ENCODE peak calls at places on chromosomes 12 and 14, in seven cellular contexts. N is PC-3, G is osteoblast, C is H1, P is IMR-90, A is astrocyte, E is neuronal stem cell. I is an unnamed sample.
A peak's percentile ranks its signal among the peaks of the same experiment; 100 is the strongest.

GRCh38 chr14:100203962-100204834 is 34.7 kb upstream of the YY1 start:
- DNase-seq in C (no peak), P (peak; percentile 50), E (no peak), G (no peak), A (no peak), N (no peak), I (peak; percentile 32)

GRCh38 chr14:99604766-99605298 is 825 bp upstream of the CCDC85C start:
- DNase-seq in G (peak; percentile 97), N (peak; percentile 36), E (no peak), C (no peak), P (peak; percentile 33), A (peak; percentile 14), I (no peak)

GRCh38 chr12:132886529-132887477 is 602 bp downstream of the CHFR start:
- DNase-seq in A (no peak), E (no peak), N (no peak), P (peak; percentile 4), G (peak; percentile 84), C (no peak), I (peak; percentile 5)

GRCh38 chr14:50875359-50876090 is 3.7 kb downstream of the ABHD12B start:
- DNase-seq in G (peak; percentile 94), E (no peak), P (peak; percentile 54), N (no peak), A (peak; percentile 32), C (no peak), I (no peak)

GRCh38 chr12:91381309-91381804 is 198.7 kb upstream of the DCN start:
- DNase-seq in N (peak; percentile 40), A (peak; percentile 86), P (peak; percentile 86), C (peak; percentile 64), G (peak; percentile 49), E (peak; percentile 84), I (peak; percentile 91)

GRCh38 chr12:25491396-25491948 is 61.6 kb downstream of the LMNTD1 start:
- DNase-seq in A (no peak), P (no peak), E (peak; percentile 50), N (no peak), C (no peak), G (no peak), I (no peak)

GRCh38 chr12:101299931-101300330 is 20.0 kb downstream of the UTP20 start:
- DNase-seq in P (peak; percentile 12), E (no peak), A (no peak), N (peak; percentile 63), G (no peak), C (no peak), I (peak; percentile 2)

GRCh38 chr14:22484638-22485037 is 104.4 kb downstream of the DAD1 start:
- DNase-seq in P (no peak), A (peak; percentile 51), N (no peak), C (no peak), G (no peak), E (no peak), I (no peak)

GRCh38 chr14:61042220-61042619 is 61.2 kb downstream of the SLC38A6 start:
- DNase-seq in E (no peak), G (no peak), N (no peak), C (no peak), A (no peak), P (no peak), I (no peak)

GRCh38 chr14:94110552-94111181 is at the start of gene IFI27:
- DNase-seq in P (peak; percentile 41), G (peak; percentile 87), N (peak; percentile 24), E (no peak), A (peak; percentile 43), C (no peak), I (peak; percentile 57)

GRCh38 chr14:85288041-85288440 is 241.9 kb upstream of the FLRT2 start:
- DNase-seq in P (no peak), E (no peak), C (no peak), A (no peak), G (no peak), N (no peak), I (no peak)

GRCh38 chr14:72752034-72752412 is 141.9 kb downstream of the DPF3 start:
- DNase-seq in C (no peak), N (no peak), P (no peak), G (no peak), E (no peak), A (no peak), I (no peak)

DNA sequence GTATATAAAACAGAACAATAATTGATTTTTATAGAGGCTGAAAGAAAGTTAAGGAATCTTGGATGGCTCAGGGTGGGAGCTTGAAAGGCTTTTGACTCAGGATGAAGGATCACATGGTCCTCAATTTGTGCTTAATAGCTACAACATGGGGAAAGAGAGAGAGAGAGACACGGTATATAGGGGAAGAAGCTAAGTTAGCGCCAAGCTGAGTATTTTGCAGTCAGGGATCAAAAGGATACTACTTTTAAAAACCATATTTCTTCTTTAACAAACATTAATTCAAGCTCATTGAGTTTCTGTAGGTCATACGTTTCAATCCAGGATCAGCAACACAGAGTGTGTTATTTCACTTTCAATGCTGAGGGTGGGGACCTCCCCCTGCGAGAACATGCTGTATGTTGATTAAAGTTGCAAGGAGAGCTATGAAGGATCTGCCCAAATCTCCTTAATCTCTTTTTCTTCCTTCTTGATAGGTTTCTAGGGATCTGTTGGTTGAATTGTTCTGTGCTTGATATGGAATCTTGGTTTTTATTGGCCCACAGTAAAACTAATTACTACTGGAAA is 133.1 kb upstream of the NUDT4 start:
- DNase-seq in A (no peak), N (no peak), C (no peak), G (no peak), P (no peak), E (no peak), I (no peak)
- H3K4me2 ChIP-seq in A (no peak overlapping the region), N (no peak overlapping the region), C (no peak overlapping the region), G (no peak overlapping the region), P (peak overlapping the region; percentile 3), E (no peak overlapping the region), I (no peak overlapping the region)

GRCh38 chr12:27861428-27862167 is 81.6 kb upstream of the MANSC4 start:
- DNase-seq in N (no peak), E (no peak), G (no peak), A (no peak), C (no peak), P (peak; percentile 59), I (peak; percentile 86)
- H3K4me2 ChIP-seq in N (no peak overlapping the region), E (no peak overlapping the region), G (no peak overlapping the region), A (no peak overlapping the region), C (no peak overlapping the region), P (no peak overlapping the region), I (no peak overlapping the region)

DNA sequence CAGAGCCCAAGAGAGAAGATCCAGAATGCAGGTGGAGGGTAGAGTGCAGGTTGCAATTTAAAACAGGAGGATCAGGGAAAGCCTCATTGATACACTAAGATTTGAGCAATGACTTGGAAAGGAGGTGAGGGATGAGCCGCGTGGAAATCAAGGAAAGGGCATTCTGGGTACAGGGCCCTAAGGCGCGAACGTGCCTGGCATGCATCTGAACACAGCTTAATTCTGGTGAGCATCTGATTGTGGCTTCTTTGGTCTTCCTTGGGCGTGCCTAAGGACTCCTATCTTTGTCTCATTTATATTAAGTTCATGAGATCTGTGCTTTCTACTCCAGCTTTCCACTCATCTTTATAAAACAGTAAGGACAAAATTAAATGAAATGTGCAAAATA is 79.3 kb downstream of the NTF3 start:
- DNase-seq in A (no peak), G (no peak), E (no peak), N (no peak), C (no peak), P (no peak), I (no peak)
- H3K4me2 ChIP-seq in A (no peak overlapping the region), G (no peak overlapping the region), E (no peak overlapping the region), N (no peak overlapping the region), C (no peak overlapping the region), P (no peak overlapping the region), I (peak overlapping the region; percentile 23)

GRCh38 chr12:104667139-104667538 is 210.4 kb downstream of the CHST11 start:
- DNase-seq in N (no peak), P (peak; percentile 14), G (no peak), A (peak; percentile 79), C (no peak), E (no peak), I (peak; percentile 82)

GRCh38 chr12:104668274-104668718 is 211.5 kb downstream of the CHST11 start:
- DNase-seq in P (peak; percentile 62), N (no peak), C (no peak), G (no peak), A (peak; percentile 57), E (no peak), I (peak; percentile 58)

GRCh38 chr12:104670439-104671406 is 214.0 kb downstream of the CHST11 start:
- DNase-seq in G (peak; percentile 74), A (no peak), P (no peak), E (no peak), C (no peak), N (no peak), I (no peak)

GRCh38 chr12:104669851-104670337 is 213.1 kb downstream of the CHST11 start:
- DNase-seq in A (peak; percentile 57), E (no peak), G (peak; percentile 55), N (no peak), C (no peak), P (peak; percentile 35), I (peak; percentile 65)

DNA sequence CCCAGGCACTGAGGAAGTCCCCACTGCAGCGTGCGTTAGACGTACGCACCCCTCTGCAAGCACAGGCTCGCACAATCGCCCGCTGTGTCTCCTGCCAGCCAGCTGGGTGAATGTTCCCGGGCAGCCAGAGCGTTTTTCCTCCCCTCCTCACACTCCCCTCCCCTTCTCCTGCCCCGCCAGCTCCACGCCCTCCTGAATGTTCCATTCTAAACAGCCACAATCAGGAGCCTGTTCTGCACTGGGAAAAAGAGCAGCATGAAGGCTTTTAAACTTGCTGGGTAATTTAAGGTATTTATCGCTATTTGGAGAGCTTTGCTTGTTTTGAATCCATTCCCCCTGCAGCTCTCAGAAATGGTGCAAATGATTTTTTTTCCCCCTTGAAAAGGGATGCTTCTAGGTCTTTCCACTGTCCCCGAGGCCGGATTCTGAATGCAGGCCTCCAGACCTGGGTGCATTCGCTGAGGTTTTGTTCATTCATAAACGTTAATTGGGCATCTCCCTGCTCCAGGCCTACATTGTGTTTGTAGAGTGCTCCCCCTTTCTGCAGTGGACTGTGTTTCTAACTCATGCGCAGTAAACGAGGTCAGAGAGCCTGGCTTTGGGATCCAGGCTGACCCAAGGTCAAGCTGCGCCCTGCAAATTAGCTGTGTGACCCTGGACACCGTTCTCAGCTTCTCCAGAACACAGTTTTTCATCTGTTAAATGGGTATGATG is 212.5 kb downstream of the CHST11 start:
- DNase-seq in P (no peak), G (no peak), N (peak; percentile 36), C (no peak), E (peak; percentile 33), A (no peak), I (no peak)
- H3K4me2 ChIP-seq in P (no peak overlapping the region), G (no peak overlapping the region), N (no peak overlapping the region), C (no peak overlapping the region), E (no peak overlapping the region), A (no peak overlapping the region), I (peak overlapping the region; percentile 41)

GRCh38 chr14:105201156-105201927 is 20.2 kb upstream of the NUDT14 start:
- DNase-seq in N (no peak), P (no peak), E (no peak), C (no peak), A (no peak), G (no peak), I (no peak)
- H3K4me2 ChIP-seq in N (no peak overlapping the region), P (no peak overlapping the region), E (no peak overlapping the region), C (no peak overlapping the region), A (no peak overlapping the region), G (no peak overlapping the region), I (no peak overlapping the region)

I was measured in fibroblast of lung.